ENCODE peak calls at places on chromosomes 16 and 17, in six cellular contexts. One of them, this sample, is unnamed.

GRCh38 chr16:5036228-5037156 is 2.8 kb upstream of the NAGPA start:
- DNase-seq in HCT116: no peak
- DNase-seq in neural progenitor cell: no peak
- DNase-seq in MM.1S: no peak
- DNase-seq in SK-N-SH: no peak
- DNase-seq in PC-3: no peak
- DNase-seq in this sample: no peak

GRCh38 chr17:68292689-68293040 is 1.4 kb downstream of the ARSG start:
- DNase-seq in HCT116: no peak
- DNase-seq in neural progenitor cell: no peak
- DNase-seq in MM.1S: no peak
- DNase-seq in SK-N-SH: no peak
- DNase-seq in PC-3: no peak
- DNase-seq in this sample: no peak

GRCh38 chr17:4565209-4566141 is 5.1 kb upstream of the GGT6 start:
- DNase-seq in HCT116: peak; percentile 84
- DNase-seq in neural progenitor cell: peak; percentile 90
- DNase-seq in MM.1S: peak; percentile 84
- DNase-seq in SK-N-SH: peak; percentile 78
- DNase-seq in PC-3: peak; percentile 74
- DNase-seq in this sample: peak; percentile 90

GRCh38 chr17:62597920-62598319 is 29.6 kb upstream of the MRC2 start:
- DNase-seq in HCT116: no peak
- DNase-seq in neural progenitor cell: no peak
- DNase-seq in MM.1S: no peak
- DNase-seq in SK-N-SH: no peak
- DNase-seq in PC-3: no peak
- DNase-seq in this sample: peak; percentile 82

GRCh38 chr17:80082403-80083135 is 18.8 kb upstream of the GAA start:
- DNase-seq in HCT116: peak; percentile 75
- DNase-seq in neural progenitor cell: peak; percentile 86
- DNase-seq in MM.1S: peak; percentile 57
- DNase-seq in SK-N-SH: peak; percentile 94
- DNase-seq in PC-3: peak; percentile 91
- DNase-seq in this sample: peak; percentile 81

GRCh38 chr16:88771294-88771772 is 13.7 kb downstream of the PIEZO1 start:
- DNase-seq in HCT116: no peak
- DNase-seq in neural progenitor cell: no peak
- DNase-seq in MM.1S: no peak
- DNase-seq in SK-N-SH: no peak
- DNase-seq in PC-3: no peak
- DNase-seq in this sample: no peak

GRCh38 chr17:75876190-75876937 is 2.0 kb downstream of the TRIM47 start:
- DNase-seq in HCT116: peak; percentile 84
- DNase-seq in neural progenitor cell: peak; percentile 71
- DNase-seq in MM.1S: peak; percentile 95
- DNase-seq in SK-N-SH: peak; percentile 72
- DNase-seq in PC-3: peak; percentile 96
- DNase-seq in this sample: peak; percentile 33

GRCh38 chr17:57810740-57811632 is 38.9 kb downstream of the MRPS23 start:
- DNase-seq in HCT116: no peak
- DNase-seq in neural progenitor cell: no peak
- DNase-seq in MM.1S: no peak
- DNase-seq in SK-N-SH: peak; percentile 74
- DNase-seq in PC-3: no peak
- DNase-seq in this sample: peak; percentile 52

GRCh38 chr16:49838361-49838638 is 17.6 kb downstream of the ZNF423 start:
- DNase-seq in HCT116: no peak
- DNase-seq in neural progenitor cell: no peak
- DNase-seq in MM.1S: no peak
- DNase-seq in SK-N-SH: no peak
- DNase-seq in PC-3: no peak
- DNase-seq in this sample: no peak
- H3K4me1 ChIP-seq in HCT116: no peaks in the 10 kb centered on the region
- H3K4me1 ChIP-seq in neural progenitor cell: peaks cover 47% of the 10 kb centered on the region
- H3K4me1 ChIP-seq in MM.1S: no peaks in the 10 kb centered on the region
- H3K4me1 ChIP-seq in SK-N-SH: no peaks in the 10 kb centered on the region
- H3K4me1 ChIP-seq in PC-3: no peaks in the 10 kb centered on the region
- H3K4me1 ChIP-seq in this sample: no peaks in the 10 kb centered on the region

GRCh38 chr17:74477411-74477810 is 11.0 kb downstream of the CD300A start:
- DNase-seq in HCT116: no peak
- DNase-seq in neural progenitor cell: no peak
- DNase-seq in MM.1S: no peak
- DNase-seq in SK-N-SH: no peak
- DNase-seq in PC-3: no peak
- DNase-seq in this sample: no peak
- TF ChIP-seq EZH2phosphoT487 in HCT116: no peak
- TF ChIP-seq EZH2phosphoT487 in neural progenitor cell: no peak
- TF ChIP-seq EZH2phosphoT487 in MM.1S: no peak
- TF ChIP-seq EZH2phosphoT487 in SK-N-SH: no peak
- TF ChIP-seq EZH2phosphoT487 in PC-3: no peak
- TF ChIP-seq EZH2phosphoT487 in this sample: no peak

DNA sequence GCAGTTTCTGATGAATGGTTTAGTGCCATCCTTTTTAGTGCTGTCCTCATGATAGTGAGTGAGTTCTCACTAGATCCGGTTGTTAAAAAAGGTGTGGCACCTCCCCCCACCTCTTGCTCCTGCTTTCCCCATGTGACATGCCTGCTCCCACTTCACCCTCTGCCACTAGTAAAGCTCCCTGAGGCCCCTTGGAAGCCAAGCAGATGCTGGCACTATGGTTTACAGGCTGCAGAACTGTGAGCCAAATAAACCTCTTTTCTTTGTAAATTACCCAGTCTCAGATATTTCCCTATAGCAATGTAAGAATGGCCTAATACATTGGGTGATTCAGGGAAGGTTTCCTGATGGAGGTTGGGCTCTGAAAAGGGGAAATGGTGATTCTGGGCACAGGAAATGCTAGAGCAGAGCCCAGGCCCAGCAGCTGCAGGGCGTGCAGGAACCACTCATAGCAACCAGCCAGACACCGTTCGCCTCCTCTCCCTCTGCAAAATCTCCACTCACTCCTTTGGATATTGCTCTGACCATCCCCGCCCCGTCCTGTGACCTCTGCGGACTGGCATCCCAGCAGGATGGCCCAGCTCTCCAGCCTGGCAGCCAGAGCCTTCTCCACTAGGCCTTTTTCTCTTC is 2.6 kb upstream of the ADORA2B start:
- DNase-seq in HCT116: no peak
- DNase-seq in neural progenitor cell: no peak
- DNase-seq in MM.1S: no peak
- DNase-seq in SK-N-SH: no peak
- DNase-seq in PC-3: peak; percentile 52
- DNase-seq in this sample: peak; percentile 12
- H3K9ac ChIP-seq in HCT116: no peak overlapping the region
- H3K9ac ChIP-seq in neural progenitor cell: no peak overlapping the region
- H3K9ac ChIP-seq in MM.1S: no peak overlapping the region
- H3K9ac ChIP-seq in SK-N-SH: no peak overlapping the region
- H3K9ac ChIP-seq in PC-3: peak overlapping the region; percentile 48
- H3K9ac ChIP-seq in this sample: no peak overlapping the region

GRCh38 chr17:18197535-18198194 is 14.0 kb downstream of the ALKBH5 start:
- DNase-seq in HCT116: no peak
- DNase-seq in neural progenitor cell: no peak
- DNase-seq in MM.1S: no peak
- DNase-seq in SK-N-SH: no peak
- DNase-seq in PC-3: no peak
- DNase-seq in this sample: no peak

GRCh38 chr17:18195246-18195645 is 11.6 kb downstream of the ALKBH5 start:
- DNase-seq in HCT116: no peak
- DNase-seq in neural progenitor cell: no peak
- DNase-seq in MM.1S: no peak
- DNase-seq in SK-N-SH: no peak
- DNase-seq in PC-3: no peak
- DNase-seq in this sample: no peak

GRCh38 chr17:18191967-18192366 is 8.3 kb downstream of the ALKBH5 start:
- DNase-seq in HCT116: no peak
- DNase-seq in neural progenitor cell: no peak
- DNase-seq in MM.1S: no peak
- DNase-seq in SK-N-SH: peak; percentile 59
- DNase-seq in PC-3: no peak
- DNase-seq in this sample: peak; percentile 50

GRCh38 chr17:18194394-18194793 is 10.8 kb downstream of the ALKBH5 start:
- DNase-seq in HCT116: no peak
- DNase-seq in neural progenitor cell: no peak
- DNase-seq in MM.1S: no peak
- DNase-seq in SK-N-SH: no peak
- DNase-seq in PC-3: no peak
- DNase-seq in this sample: no peak

DNA sequence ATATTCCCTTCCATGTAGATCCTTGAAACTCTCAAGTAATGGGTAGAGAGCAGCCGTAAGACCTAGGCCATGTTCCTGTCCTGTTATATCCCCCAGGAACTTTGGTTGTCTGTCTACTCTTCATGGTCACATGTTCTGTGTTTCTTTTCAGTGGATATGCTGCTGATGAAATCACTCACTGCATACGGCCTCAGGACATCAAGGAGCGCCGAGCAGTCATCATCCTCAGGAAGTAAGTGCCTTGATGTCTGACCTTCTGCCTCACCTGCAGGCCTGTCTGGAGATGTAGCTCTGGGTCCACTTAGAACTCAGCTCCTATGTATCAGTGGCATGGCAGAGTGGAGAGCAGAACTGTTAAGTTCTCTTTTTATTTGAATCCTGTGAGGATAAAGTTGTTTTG is 11.2 kb downstream of the ALKBH5 start:
- DNase-seq in HCT116: no peak
- DNase-seq in neural progenitor cell: no peak
- DNase-seq in MM.1S: no peak
- DNase-seq in SK-N-SH: no peak
- DNase-seq in PC-3: no peak
- DNase-seq in this sample: no peak
- H3K4me1 ChIP-seq in HCT116: no peaks in the 10 kb centered on the region
- H3K4me1 ChIP-seq in neural progenitor cell: no peaks in the 10 kb centered on the region
- H3K4me1 ChIP-seq in MM.1S: no peaks in the 10 kb centered on the region
- H3K4me1 ChIP-seq in SK-N-SH: no peaks in the 10 kb centered on the region
- H3K4me1 ChIP-seq in PC-3: peaks cover 3% of the 10 kb centered on the region
- H3K4me1 ChIP-seq in this sample: peaks cover 20% of the 10 kb centered on the region

GRCh38 chr17:42679492-42680330 is 1.9 kb downstream of the CCR10 start:
- DNase-seq in HCT116: no peak
- DNase-seq in neural progenitor cell: peak; percentile 92
- DNase-seq in MM.1S: peak; percentile 87
- DNase-seq in SK-N-SH: peak; percentile 86
- DNase-seq in PC-3: peak; percentile 70
- DNase-seq in this sample: peak; percentile 90
- TF ChIP-seq EZH2phosphoT487 in HCT116: no peak
- TF ChIP-seq EZH2phosphoT487 in neural progenitor cell: no peak
- TF ChIP-seq EZH2phosphoT487 in MM.1S: no peak
- TF ChIP-seq EZH2phosphoT487 in SK-N-SH: no peak
- TF ChIP-seq EZH2phosphoT487 in PC-3: no peak
- TF ChIP-seq EZH2phosphoT487 in this sample: no peak

DNA sequence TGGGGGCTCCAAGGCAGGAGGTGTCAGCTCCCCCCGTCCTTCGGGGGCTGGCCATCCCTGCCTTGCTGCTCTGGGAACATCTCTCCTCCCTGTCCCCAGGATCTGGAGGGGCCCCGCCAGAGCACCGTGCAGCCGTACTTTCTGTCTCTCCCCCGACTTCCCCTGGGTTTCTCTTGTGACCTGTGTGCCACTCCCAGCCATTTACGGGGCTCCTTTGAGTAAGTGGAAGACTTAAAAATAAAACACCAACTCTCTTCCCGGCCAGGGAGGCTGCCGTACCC is 60.6 kb downstream of the BAIAP2 start:
- DNase-seq in HCT116: no peak
- DNase-seq in neural progenitor cell: no peak
- DNase-seq in MM.1S: no peak
- DNase-seq in SK-N-SH: no peak
- DNase-seq in PC-3: no peak
- DNase-seq in this sample: no peak
- H3K9ac ChIP-seq in HCT116: peak overlapping the region; percentile 72
- H3K9ac ChIP-seq in neural progenitor cell: no peak overlapping the region
- H3K9ac ChIP-seq in MM.1S: no peak overlapping the region
- H3K9ac ChIP-seq in SK-N-SH: peak overlapping the region; percentile 84
- H3K9ac ChIP-seq in PC-3: peak overlapping the region; percentile 75
- H3K9ac ChIP-seq in this sample: peak overlapping the region; percentile 87

DNA sequence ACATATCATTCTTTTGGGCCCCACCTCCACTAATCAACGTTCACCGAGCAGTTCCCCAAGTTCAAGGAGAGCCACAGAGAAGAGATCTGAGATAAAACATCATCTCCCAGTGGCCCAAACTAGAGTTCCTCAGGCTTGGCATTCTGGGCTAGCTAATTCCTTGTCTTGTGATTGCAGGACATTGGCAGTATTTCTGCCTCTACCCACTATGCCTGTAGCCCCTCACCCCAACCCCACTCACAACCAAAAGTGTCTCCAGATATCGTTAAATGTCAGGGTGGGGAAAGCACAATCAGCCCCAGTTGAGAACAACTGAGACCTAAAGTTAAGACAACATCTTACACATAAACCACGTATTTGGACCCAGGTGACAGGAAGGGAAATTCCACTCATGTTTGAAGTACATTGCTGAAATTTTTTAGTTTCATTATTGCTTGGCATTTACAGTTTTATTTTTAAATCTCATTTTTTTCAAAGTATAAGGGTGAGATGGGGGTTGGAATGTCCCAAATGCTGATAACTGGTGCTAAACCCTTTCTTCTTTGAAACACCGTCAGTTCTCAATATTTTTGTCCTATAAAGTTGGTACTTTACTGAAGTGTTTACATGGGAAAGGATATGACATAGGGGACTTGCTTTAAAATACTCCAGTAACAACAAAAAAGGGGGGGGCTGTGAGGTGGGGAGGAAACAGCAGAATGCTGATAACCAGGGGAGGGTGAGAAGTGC is 13.6 kb downstream of the ZC3H7A start:
- DNase-seq in HCT116: no peak
- DNase-seq in neural progenitor cell: no peak
- DNase-seq in MM.1S: peak; percentile 70
- DNase-seq in SK-N-SH: no peak
- DNase-seq in PC-3: peak; percentile 9
- DNase-seq in this sample: peak; percentile 50
- H3K4me1 ChIP-seq in HCT116: peaks cover 5% of the 10 kb centered on the region
- H3K4me1 ChIP-seq in neural progenitor cell: no peaks in the 10 kb centered on the region
- H3K4me1 ChIP-seq in MM.1S: peaks cover 20% of the 10 kb centered on the region
- H3K4me1 ChIP-seq in SK-N-SH: peaks cover 25% of the 10 kb centered on the region
- H3K4me1 ChIP-seq in PC-3: peaks cover 19% of the 10 kb centered on the region
- H3K4me1 ChIP-seq in this sample: peaks cover 37% of the 10 kb centered on the region

GRCh38 chr17:59521465-59522126 is 43.8 kb upstream of the DHX40 start:
- DNase-seq in HCT116: peak; percentile 49
- DNase-seq in neural progenitor cell: peak; percentile 73
- DNase-seq in MM.1S: peak; percentile 42
- DNase-seq in SK-N-SH: peak; percentile 92
- DNase-seq in PC-3: peak; percentile 81
- DNase-seq in this sample: peak; percentile 71
- TF ChIP-seq EZH2phosphoT487 in HCT116: no peak
- TF ChIP-seq EZH2phosphoT487 in neural progenitor cell: no peak
- TF ChIP-seq EZH2phosphoT487 in MM.1S: no peak
- TF ChIP-seq EZH2phosphoT487 in SK-N-SH: no peak
- TF ChIP-seq EZH2phosphoT487 in PC-3: no peak
- TF ChIP-seq EZH2phosphoT487 in this sample: no peak

DNA sequence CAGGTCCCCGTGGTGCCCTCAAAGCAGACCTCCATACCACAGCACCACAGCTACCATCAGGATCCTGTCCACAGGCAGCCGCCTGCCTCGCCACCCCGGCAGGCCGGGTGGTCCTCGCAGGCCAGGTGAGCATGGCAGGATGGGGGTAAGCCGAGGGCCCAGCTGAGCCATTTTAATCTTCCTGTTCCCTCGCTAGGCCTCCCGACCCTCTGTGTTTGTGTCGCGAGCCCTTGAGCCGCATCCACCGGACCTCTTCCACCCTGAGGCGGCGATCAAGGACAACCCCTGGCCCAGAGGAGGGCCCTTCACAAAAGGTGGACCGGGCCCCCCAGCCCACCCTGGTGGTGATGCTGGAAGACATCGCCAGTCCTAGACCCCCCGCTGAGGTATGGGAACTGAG is 2.0 kb downstream of the PRR14 start:
- DNase-seq in HCT116: no peak
- DNase-seq in neural progenitor cell: no peak
- DNase-seq in MM.1S: no peak
- DNase-seq in SK-N-SH: no peak
- DNase-seq in PC-3: no peak
- DNase-seq in this sample: no peak
- H3K9ac ChIP-seq in HCT116: peak overlapping the region; percentile 96
- H3K9ac ChIP-seq in neural progenitor cell: no peak overlapping the region
- H3K9ac ChIP-seq in MM.1S: no peak overlapping the region
- H3K9ac ChIP-seq in SK-N-SH: peak overlapping the region; percentile 95
- H3K9ac ChIP-seq in PC-3: no peak overlapping the region
- H3K9ac ChIP-seq in this sample: no peak overlapping the region

This sample was measured in GM23248.